ENCODE peak calls at places on chromosomes 4 and X, in four cellular contexts. G is nucleus accumbens, L is GDM1, V is neural progenitor cell. K is an unnamed sample.

GRCh38 chrX:129665916-129666644 is 11.3 kb upstream of the APLN start:
- DNase-seq in G (no peak), L (no peak), V (no peak), K (no peak)

GRCh38 chr4:40579983-40580382 is 49.7 kb downstream of the RBM47 start:
- DNase-seq in G (no peak), L (no peak), V (no peak), K (no peak)

GRCh38 chr4:148814030-148814429 is 371.8 kb upstream of the NR3C2 start:
- DNase-seq in G (no peak), L (no peak), V (no peak), K (no peak)

GRCh38 chrX:29555465-29556091 is 659.8 kb upstream of the MAGEB2 start:
- DNase-seq in G (no peak), L (no peak), V (no peak), K (no peak)

GRCh38 chr4:125313497-125313896 is 1.3 kb upstream of the FAT4 start:
- DNase-seq in G (peak; percentile 16), L (peak; percentile 44), V (peak; percentile 92), K (peak; percentile 96)

GRCh38 chr4:143025111-143025704 is 159.5 kb upstream of the USP38 start:
- DNase-seq in G (no peak), L (peak; percentile 52), V (peak; percentile 54), K (peak; percentile 42)

GRCh38 chr4:46146993-46147392 is 23.1 kb upstream of the GABRG1 start:
- DNase-seq in G (no peak), L (no peak), V (no peak), K (no peak)

GRCh38 chr4:127667772-127668171 is 35.0 kb downstream of the INTU start:
- DNase-seq in G (no peak), L (no peak), V (no peak), K (no peak)

GRCh38 chr4:30718889-30719252 is 1.3 kb upstream of the PCDH7 start:
- DNase-seq in G (peak; percentile 27), L (no peak), V (peak; percentile 52), K (no peak)

GRCh38 chrX:45479196-45479834 is 278.6 kb upstream of the DIPK2B start:
- DNase-seq in G (no peak), L (no peak), V (no peak), K (no peak)

GRCh38 chr4:140123666-140124377 is 30.2 kb downstream of the MAML3 start:
- DNase-seq in G (no peak), L (no peak), V (no peak), K (no peak)

GRCh38 chrX:44343412-44343942 is at the start of gene EFHC2:
- DNase-seq in G (peak; percentile 33), L (peak; percentile 67), V (peak; percentile 46), K (no peak)